ENCODE peak calls at places on chromosome 11, in four cellular contexts. L, D, S and H are unnamed samples.

GRCh38 chr11:113048820-113049555 is 87.8 kb downstream of the NCAM1 start:
- DNase-seq in L (no peak), D (peak; percentile 80), S (peak; percentile 31), H (no peak)

GRCh38 chr11:94193288-94193687 is 64.6 kb downstream of the PANX1 start:
- DNase-seq in L (peak; percentile 65), D (peak; percentile 79), S (peak; percentile 97), H (no peak)

GRCh38 chr11:100800202-100800601 is 113.1 kb downstream of the ARHGAP42 start:
- DNase-seq in L (no peak), D (no peak), S (no peak), H (no peak)

GRCh38 chr11:115477410-115477809 is 26.8 kb downstream of the CADM1 start:
- DNase-seq in L (no peak), D (no peak), S (no peak), H (no peak)

GRCh38 chr11:131668867-131669780 is 298.7 kb downstream of the NTM start:
- DNase-seq in L (peak; percentile 93), D (peak; percentile 20), S (peak; percentile 54), H (peak; percentile 73)

GRCh38 chr11:77799338-77799737 is 21.2 kb downstream of the RSF1 start:
- DNase-seq in L (no peak), D (no peak), S (no peak), H (no peak)

GRCh38 chr11:2839395-2839941 is 46.1 kb downstream of the CDKN1C start:
- DNase-seq in L (no peak), D (no peak), S (no peak), H (peak; percentile 56)

GRCh38 chr11:112784323-112785073 is 176.7 kb upstream of the NCAM1 start:
- DNase-seq in L (no peak), D (no peak), S (no peak), H (peak; percentile 72)

GRCh38 chr11:76329084-76329648 is 51.8 kb downstream of the THAP12 start:
- DNase-seq in L (no peak), D (no peak), S (no peak), H (peak; percentile 46)

DNA sequence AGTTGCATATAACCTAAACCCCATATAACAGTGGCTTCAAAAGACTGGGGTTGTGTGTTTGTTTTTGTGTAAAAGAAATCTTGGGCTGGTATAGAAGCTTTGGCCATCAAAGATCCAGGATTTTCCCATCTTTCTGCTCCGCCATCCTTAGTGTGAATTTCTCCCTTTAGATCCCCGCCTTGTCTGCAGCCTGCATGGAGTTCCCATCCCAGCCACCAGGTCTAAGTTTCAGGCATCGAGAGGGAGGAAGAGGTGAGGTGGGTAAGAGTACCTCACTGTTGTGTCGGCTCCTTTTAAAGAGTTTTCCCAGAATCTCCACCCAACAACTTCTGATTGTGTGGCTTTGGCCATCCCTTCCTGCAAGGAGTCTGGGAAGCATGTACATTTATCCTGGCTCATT is 195.5 kb upstream of the SORL1-AS1 start:
- DNase-seq in L (no peak), D (no peak), S (no peak), H (no peak)
- TF ChIP-seq CTCF in L (peak; percentile 7), D (peak; percentile 19), S (no peak), H (no peak)

DNA sequence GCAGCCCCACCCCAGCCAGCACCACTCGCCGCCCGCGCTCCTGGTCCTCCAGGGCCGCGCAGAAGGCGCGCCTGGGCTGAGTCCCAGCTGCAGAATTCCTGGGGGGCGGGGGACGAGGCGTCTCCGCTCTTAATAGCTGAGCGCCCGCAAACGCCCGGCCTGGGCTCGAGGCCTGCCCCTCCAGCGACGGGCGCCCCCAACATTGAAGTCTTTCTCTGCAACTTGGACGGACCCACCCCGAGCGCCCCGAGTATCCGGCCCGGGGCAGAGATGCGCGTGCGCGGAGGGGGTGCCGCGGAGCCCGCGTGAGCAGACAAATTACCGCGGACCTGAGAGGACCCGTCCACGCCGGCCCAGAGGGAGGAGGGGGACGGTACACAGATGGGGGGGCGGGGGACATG is 6.7 kb upstream of the SYT7 start:
- DNase-seq in L (peak; percentile 94), D (no peak), S (peak; percentile 32), H (peak; percentile 81)
- H3K4me2 ChIP-seq in L (peak overlapping the region; percentile 76), D (peak overlapping the region; percentile 88), S (peak overlapping the region; percentile 78), H (peak overlapping the region; percentile 91)

DNA sequence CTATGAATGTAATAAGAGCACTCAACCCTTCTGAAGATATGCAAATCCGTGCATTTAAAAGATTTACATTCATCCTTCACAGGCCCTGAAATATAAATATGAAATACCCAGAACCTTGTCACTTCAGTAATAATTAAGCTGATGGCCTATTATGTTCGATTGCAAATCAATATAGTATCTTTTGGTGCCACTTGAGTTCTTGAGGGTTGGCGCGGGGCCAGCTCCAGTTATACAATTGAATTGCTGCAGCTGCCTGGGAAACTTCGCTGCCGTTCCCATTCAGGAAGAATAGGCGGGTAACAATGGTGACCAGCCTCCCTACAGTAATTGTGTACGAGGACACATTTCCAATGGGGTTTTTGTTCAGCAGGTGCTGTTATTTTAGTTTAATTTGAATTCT is 451.1 kb downstream of the INSC start:
- DNase-seq in L (no peak), D (no peak), S (no peak), H (no peak)
- H3K27me3 ChIP-seq in L (no peaks in the 10 kb centered on the region), D (no peaks in the 10 kb centered on the region), S (no peaks in the 10 kb centered on the region), H (no peaks in the 10 kb centered on the region)

GRCh38 chr11:83285131-83285770 is 916 bp downstream of the CCDC90B start:
- DNase-seq in L (peak; percentile 62), D (no peak), S (no peak), H (no peak)

GRCh38 chr11:83282084-83282716 is 4.0 kb downstream of the CCDC90B start:
- DNase-seq in L (no peak), D (no peak), S (peak; percentile 29), H (no peak)

GRCh38 chr11:83287631-83288030 is 1.5 kb upstream of the CCDC90B start:
- DNase-seq in L (no peak), D (no peak), S (no peak), H (no peak)

GRCh38 chr11:83284501-83285051 is 1.6 kb downstream of the CCDC90B start:
- DNase-seq in L (no peak), D (no peak), S (no peak), H (no peak)

GRCh38 chr11:83285771-83286528 is at the start of gene CCDC90B:
- DNase-seq in L (peak; percentile 93), D (peak; percentile 96), S (peak; percentile 99), H (peak; percentile 97)
- TF ChIP-seq CTCF in L (no peak), D (peak; percentile 23), S (no peak), H (peak; percentile 56)

GRCh38 chr11:58060939-58061672 is 30.4 kb downstream of the OR6Q1 start:
- DNase-seq in L (no peak), D (peak; percentile 37), S (peak; percentile 18), H (peak; percentile 38)
- H3K4me2 ChIP-seq in L (no peak overlapping the region), D (no peak overlapping the region), S (peak overlapping the region; percentile 12), H (no peak overlapping the region)

DNA sequence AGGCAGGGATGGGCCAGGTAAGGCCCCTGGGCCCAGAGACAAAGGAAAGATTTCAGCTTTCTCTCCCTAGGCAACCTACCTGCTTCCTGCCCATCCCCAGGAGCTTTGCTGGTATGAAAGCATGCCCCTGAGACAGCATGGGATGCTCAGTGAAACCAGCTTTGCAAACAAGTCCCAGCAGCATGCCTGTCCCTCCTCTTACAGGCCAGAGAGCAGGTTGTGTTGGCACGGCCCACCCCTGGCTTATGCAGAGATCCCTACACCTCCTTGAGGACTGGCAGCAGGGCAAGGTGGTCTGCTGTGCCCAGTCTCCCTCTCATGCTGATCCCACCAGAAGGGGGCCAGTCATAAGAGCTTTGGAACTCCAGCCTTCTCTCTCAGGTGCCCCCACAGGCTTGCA is 3.1 kb downstream of the SCN4B start:
- DNase-seq in L (peak; percentile 87), D (no peak), S (no peak), H (no peak)
- H3K27me3 ChIP-seq in L (peaks cover 75% of the 10 kb centered on the region), D (no peaks in the 10 kb centered on the region), S (peaks cover 55% of the 10 kb centered on the region), H (peaks cover 72% of the 10 kb centered on the region)